ENCODE peak calls at places on chromosomes 12 and 14, in nine cellular contexts. T is HCT116, Q is SK-N-SH, K is GM23338, E is H1, J is fibroblast of lung, U is Karpas-422, X is MM.1S, P is IMR-90. L is an unnamed sample.

GRCh38 chr14:33432407-33433023 is 493.8 kb downstream of the NPAS3 start:
- DNase-seq in T (no peak), X (peak), U (peak), P (peak), K (no peak), J (peak), Q (no peak), E (no peak), L (peak)

GRCh38 chr12:95942532-95943230 is at the start of gene CCDC38:
- DNase-seq in U (peak), Q (peak), K (peak), J (peak), P (peak), E (no peak), T (peak), X (peak), L (peak)

GRCh38 chr12:14691560-14691959 is 4.8 kb downstream of the GUCY2C start:
- DNase-seq in U (peak), X (no peak), K (no peak), E (no peak), Q (no peak), P (no peak), T (no peak), J (no peak), L (no peak)

GRCh38 chr12:116161588-116161987 is 115.9 kb downstream of the MED13L start:
- DNase-seq in K (no peak), J (peak), T (no peak), U (no peak), P (peak), E (no peak), Q (no peak), X (no peak), L (no peak)

GRCh38 chr12:126198966-126199692 is 1133.9 kb downstream of the AACS start:
- DNase-seq in K (no peak), X (no peak), Q (no peak), J (no peak), U (no peak), T (no peak), P (no peak), E (no peak), L (no peak)

GRCh38 chr12:113142173-113142885 is 6.8 kb upstream of the RASAL1 start:
- DNase-seq in X (no peak), U (no peak), Q (peak), K (no peak), T (no peak), P (no peak), E (no peak), J (no peak), L (no peak)

GRCh38 chr12:75714462-75715322 is 203.3 kb upstream of the KRR1 start:
- DNase-seq in Q (no peak), K (no peak), P (peak), E (no peak), X (no peak), T (peak), J (no peak), U (no peak), L (no peak)

GRCh38 chr14:102321456-102322101 is 2.0 kb downstream of the ZNF839 start:
- DNase-seq in K (no peak), Q (no peak), U (no peak), X (no peak), E (no peak), P (no peak), T (no peak), J (no peak), L (no peak)

GRCh38 chr12:91111366-91112321 is at the start of gene LUM:
- DNase-seq in E (no peak), J (peak), T (no peak), X (no peak), U (no peak), Q (peak), P (peak), K (peak), L (peak)

GRCh38 chr14:92026548-92027190 is 13.2 kb downstream of the TRIP11 start:
- DNase-seq in J (no peak), P (no peak), U (no peak), Q (no peak), X (no peak), T (no peak), E (no peak), K (no peak), L (no peak)

GRCh38 chr12:92623386-92623785 is 79.4 kb upstream of the PLEKHG7 start:
- DNase-seq in J (no peak), E (no peak), P (peak), U (no peak), Q (no peak), T (no peak), K (no peak), X (no peak), L (no peak)

GRCh38 chr12:1170411-1170810 is 179.4 kb downstream of the ERC1 start:
- DNase-seq in P (no peak), U (no peak), Q (no peak), T (no peak), E (no peak), K (no peak), X (no peak), J (no peak), L (no peak)

GRCh38 chr12:121787063-121787774 is 6.3 kb downstream of the RHOF start:
- DNase-seq in Q (no peak), P (no peak), T (no peak), X (no peak), J (no peak), E (no peak), K (no peak), U (no peak), L (no peak)

GRCh38 chr12:41188058-41188840 is at the start of gene PDZRN4:
- DNase-seq in J (no peak), X (no peak), E (no peak), K (peak), Q (peak), T (no peak), U (no peak), P (no peak), L (peak)

GRCh38 chr12:49698619-49699545 is 8.3 kb downstream of the FMNL3 start:
- DNase-seq in J (peak), E (peak), T (no peak), U (peak), K (peak), P (peak), X (peak), Q (no peak), L (peak)

GRCh38 chr14:98227000-98227726 is 1044.8 kb downstream of the BCL11B start:
- DNase-seq in X (peak), E (no peak), Q (no peak), K (no peak), T (no peak), J (no peak), U (no peak), P (no peak), L (no peak)

GRCh38 chr12:46237381-46238045 is 31.3 kb downstream of the SLC38A1 start:
- DNase-seq in E (no peak), K (no peak), U (no peak), T (no peak), J (no peak), P (no peak), Q (no peak), X (no peak), L (no peak)

GRCh38 chr14:71474866-71475265 is 457.4 kb upstream of the RGS6 start:
- DNase-seq in P (no peak), Q (no peak), T (no peak), U (no peak), X (no peak), J (no peak), K (no peak), E (no peak), L (no peak)

GRCh38 chr12:121801601-121802484 is 2.0 kb upstream of the SETD1B start:
- DNase-seq in U (peak), E (no peak), X (peak), P (peak), K (peak), J (peak), Q (no peak), T (no peak), L (peak)

GRCh38 chr12:26028953-26029740 is 70.7 kb downstream of the RASSF8 start:
- DNase-seq in E (no peak), X (peak), Q (peak), U (peak), J (peak), K (peak), P (peak), T (peak), L (peak)

DNA sequence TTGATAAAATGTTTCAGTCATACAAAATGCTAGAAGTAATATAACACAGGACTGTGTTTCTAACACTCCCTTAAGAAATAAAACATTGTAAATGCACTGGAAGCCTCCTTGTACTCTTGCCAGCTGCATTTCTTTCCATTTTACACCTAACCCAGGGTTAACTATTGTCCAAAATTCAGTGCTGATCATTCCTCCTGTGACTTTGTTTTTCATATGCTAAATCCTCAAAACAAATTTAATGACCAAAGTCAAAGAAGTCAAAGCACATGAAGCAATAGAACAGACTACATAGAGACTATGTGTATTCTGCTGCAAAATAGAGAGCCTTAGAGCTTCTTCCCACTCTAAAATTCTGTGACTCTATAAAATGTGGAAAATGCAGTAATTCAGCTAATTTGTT is 420.3 kb upstream of the PRICKLE1 start:
- DNase-seq in X (no peak), T (no peak), U (no peak), K (no peak), E (no peak), J (no peak), P (no peak), Q (no peak), L (no peak)
- H2AFZ ChIP-seq in X (no peak), T (no peak), U (no peak), K (no peak), E (no peak), J (no peak), P (no peak), Q (no peak), L (no peak)

GRCh38 chr12:31235868-31236395 is 90.0 kb downstream of the SINHCAF start:
- DNase-seq in T (no peak), K (no peak), J (no peak), Q (no peak), P (no peak), E (no peak), X (no peak), U (no peak), L (no peak)

GRCh38 chr12:31234053-31234835 is 91.7 kb downstream of the SINHCAF start:
- DNase-seq in T (no peak), P (no peak), E (no peak), K (no peak), Q (no peak), X (no peak), U (no peak), J (no peak), L (no peak)

GRCh38 chr12:31236998-31237637 is 88.8 kb downstream of the SINHCAF start:
- DNase-seq in T (no peak), J (no peak), E (no peak), Q (no peak), X (no peak), P (no peak), U (no peak), K (no peak), L (no peak)

GRCh38 chr12:31233061-31233730 is 92.8 kb downstream of the SINHCAF start:
- DNase-seq in T (no peak), X (no peak), E (no peak), U (no peak), P (no peak), K (no peak), J (no peak), Q (no peak), L (no peak)

DNA sequence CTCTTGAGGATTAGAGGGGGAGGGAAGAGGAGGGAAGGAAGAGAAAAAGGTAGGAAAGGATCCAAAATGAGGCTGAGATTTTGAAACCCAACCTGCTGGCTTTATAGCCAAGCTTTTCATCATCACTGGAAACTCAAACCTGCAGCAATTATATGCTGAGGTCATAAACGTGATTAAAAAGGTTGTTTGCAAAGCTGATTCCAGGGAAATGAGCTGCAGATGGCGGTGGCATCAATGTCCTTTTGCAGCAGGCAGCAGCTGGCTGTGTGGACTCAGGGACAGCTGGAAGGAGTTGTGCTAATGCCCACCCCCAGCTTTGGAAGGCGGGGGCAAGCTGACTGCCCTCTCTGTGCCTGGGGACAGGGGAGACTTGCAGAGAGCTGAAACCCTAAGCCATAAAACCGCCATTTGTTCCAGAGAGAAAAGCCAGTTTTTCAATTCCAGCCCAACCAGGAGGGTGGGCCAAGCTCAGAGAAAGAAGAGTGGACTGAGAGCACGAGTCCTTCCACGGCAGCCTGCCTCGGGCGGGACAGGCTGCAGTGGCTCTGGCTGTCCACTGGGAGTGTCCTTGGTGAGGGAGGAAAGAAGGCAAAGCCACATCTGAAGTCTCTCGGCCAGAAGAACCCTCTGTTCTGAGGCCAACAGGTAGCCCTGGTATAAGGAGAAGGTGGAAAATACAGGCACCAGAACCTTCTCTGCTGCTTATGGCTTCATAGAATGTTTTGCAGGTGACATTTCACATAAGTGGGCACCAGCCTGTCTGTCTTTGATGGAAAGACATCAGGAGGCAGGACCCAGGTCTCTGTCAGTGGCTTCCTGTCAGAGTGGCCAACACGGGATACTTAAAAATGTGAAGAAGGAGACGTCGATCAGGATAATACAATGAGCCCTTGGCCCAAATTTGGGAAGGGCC is 90.7 kb downstream of the SINHCAF start:
- DNase-seq in U (no peak), E (no peak), P (peak), T (peak), J (peak), Q (peak), X (no peak), K (peak), L (peak)
- H3K4me2 ChIP-seq in U (no peak), E (no peak), P (no peak), T (peak), J (no peak), Q (peak), X (no peak), K (no peak), L (peak)

GRCh38 chr12:102675672-102676071 is 195.3 kb upstream of the IGF1 start:
- DNase-seq in T (no peak), J (no peak), Q (no peak), P (peak), E (no peak), K (no peak), X (no peak), U (no peak), L (no peak)
- H2AFZ ChIP-seq in T (no peak), J (no peak), Q (no peak), P (no peak), E (no peak), K (no peak), X (no peak), U (no peak), L (no peak)

DNA sequence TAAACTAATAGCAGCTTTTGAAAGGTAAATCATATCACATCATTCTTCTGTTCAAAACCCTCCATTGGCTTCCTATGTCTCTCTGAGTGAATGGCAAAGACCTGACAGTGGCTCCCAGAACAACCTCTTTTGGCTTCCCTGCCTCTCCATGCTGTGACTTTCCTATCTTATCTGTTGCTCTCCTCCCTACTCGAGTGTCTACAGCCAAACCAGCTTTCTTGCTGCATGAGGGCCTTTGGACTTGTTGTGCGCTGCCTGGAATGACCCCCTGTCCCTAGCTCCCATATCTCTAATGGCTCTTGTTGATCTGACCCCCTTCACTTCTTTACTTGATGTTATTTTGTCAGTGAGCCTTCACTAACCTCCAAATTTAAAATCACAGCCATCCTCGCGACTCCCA is 2.5 kb downstream of the SYNE2 start:
- DNase-seq in Q (no peak), E (no peak), J (no peak), P (no peak), K (no peak), X (no peak), T (no peak), U (no peak), L (no peak)
- H3K4me2 ChIP-seq in Q (no peak), E (no peak), J (no peak), P (no peak), K (no peak), X (no peak), T (no peak), U (no peak), L (peak)

GRCh38 chr14:85934886-85935254 is 404.9 kb downstream of the FLRT2 start:
- DNase-seq in T (no peak), X (peak), J (peak), Q (no peak), E (no peak), K (no peak), P (no peak), U (peak), L (no peak)

GRCh38 chr14:85934123-85934885 is 404.4 kb downstream of the FLRT2 start:
- DNase-seq in P (no peak), E (no peak), J (peak), U (peak), Q (peak), K (peak), X (peak), T (no peak), L (no peak)
- H2AFZ ChIP-seq in P (peak), E (no peak), J (peak), U (peak), Q (peak), K (peak), X (peak), T (no peak), L (peak)

GRCh38 chr14:68404652-68405183 is 388.1 kb downstream of the ZFP36L1 start:
- DNase-seq in T (no peak), P (peak), J (no peak), Q (no peak), U (no peak), X (no peak), E (no peak), K (no peak), L (no peak)

GRCh38 chr14:68401855-68402254 is 391.0 kb downstream of the ZFP36L1 start:
- DNase-seq in X (peak), P (no peak), Q (no peak), J (no peak), K (no peak), E (no peak), U (no peak), T (no peak), L (no peak)

GRCh38 chr14:68403794-68404522 is 388.9 kb downstream of the ZFP36L1 start:
- DNase-seq in Q (no peak), J (no peak), E (no peak), U (no peak), K (no peak), T (no peak), X (no peak), P (no peak), L (no peak)

GRCh38 chr14:68402525-68403101 is 390.3 kb downstream of the ZFP36L1 start:
- DNase-seq in J (no peak), U (no peak), T (no peak), X (no peak), P (no peak), K (no peak), Q (no peak), E (no peak), L (no peak)

GRCh38 chr14:68403191-68403781 is 389.6 kb downstream of the ZFP36L1 start:
- DNase-seq in E (no peak), T (no peak), X (no peak), J (no peak), P (no peak), U (no peak), Q (no peak), K (no peak), L (no peak)
- H3K4me2 ChIP-seq in E (no peak), T (no peak), X (no peak), J (no peak), P (no peak), U (no peak), Q (no peak), K (no peak), L (no peak)

GRCh38 chr14:21063479-21063878 is 5.9 kb downstream of the RNASE8 start:
- DNase-seq in X (no peak), J (peak), P (peak), T (no peak), E (no peak), K (peak), U (no peak), Q (no peak), L (peak)

GRCh38 chr14:21070083-21070609 is at the start of gene ARHGEF40:
- DNase-seq in U (peak), J (peak), E (no peak), K (peak), P (peak), X (peak), Q (peak), T (no peak), L (peak)

GRCh38 chr14:21069388-21070082 is 569 bp upstream of the ARHGEF40 start:
- DNase-seq in U (no peak), J (peak), T (no peak), K (peak), X (no peak), Q (peak), P (peak), E (no peak), L (peak)

GRCh38 chr14:21068521-21069387 is 1.4 kb upstream of the ARHGEF40 start:
- DNase-seq in X (peak), K (peak), U (peak), P (peak), E (no peak), J (peak), Q (peak), T (peak), L (peak)

DNA sequence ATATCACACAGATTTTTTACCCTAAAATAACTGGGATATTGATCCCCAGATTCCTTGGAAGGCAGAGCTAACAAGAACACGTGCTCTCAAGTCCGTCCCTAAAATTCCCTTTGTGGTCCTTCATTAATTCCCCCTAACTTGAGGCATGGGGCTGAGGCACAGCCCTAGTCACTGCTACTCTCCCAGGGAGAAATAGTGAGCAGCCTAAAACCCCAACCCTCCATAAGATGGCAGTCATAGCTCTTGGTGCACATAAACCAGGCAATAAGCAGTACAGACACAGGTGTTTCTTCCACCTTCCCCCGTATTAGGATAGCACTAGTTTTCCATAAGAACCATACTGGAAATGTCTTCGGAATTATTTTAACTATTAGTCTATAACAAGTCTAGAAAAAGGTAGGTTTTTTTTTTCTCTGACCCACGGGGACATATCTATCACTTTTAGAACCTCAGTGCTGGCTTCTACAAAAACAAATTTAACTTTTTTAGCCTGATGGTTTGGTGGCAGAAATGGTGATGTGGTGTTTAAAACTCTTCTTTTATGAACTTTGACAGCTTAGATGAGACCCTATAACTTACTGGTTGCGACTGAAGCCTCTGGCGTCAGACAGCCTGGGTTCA is 3.1 kb upstream of the ARHGEF40 start:
- DNase-seq in E (no peak), K (peak), U (peak), T (peak), P (no peak), Q (no peak), X (no peak), J (peak), L (no peak)
- H2AFZ ChIP-seq in E (no peak), K (no peak), U (no peak), T (no peak), P (no peak), Q (no peak), X (no peak), J (no peak), L (no peak)

DNA sequence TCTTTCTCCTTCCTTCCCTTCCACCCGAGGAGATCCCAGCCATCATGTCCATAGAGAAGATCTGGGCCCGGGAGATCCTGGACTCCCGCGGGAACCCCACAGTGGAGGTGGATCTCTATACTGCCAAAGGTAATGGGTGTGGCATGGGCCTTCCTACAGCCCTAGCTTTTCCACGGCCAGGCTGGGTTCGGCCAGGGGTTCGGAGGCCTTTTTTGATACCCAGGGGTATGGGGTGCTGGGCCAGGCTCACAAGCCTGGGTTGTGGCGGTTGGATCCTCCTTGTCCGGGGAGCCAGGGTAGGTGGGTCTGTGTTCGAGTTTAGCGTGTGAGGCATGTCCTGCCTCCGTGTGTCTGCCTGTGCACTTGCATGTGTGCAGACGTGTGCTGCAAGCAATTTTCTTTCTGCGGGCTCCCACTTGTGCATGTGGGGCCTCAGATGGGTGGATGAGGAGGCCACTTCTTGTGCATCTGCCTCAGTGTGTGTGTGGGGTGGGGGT is 1.5 kb downstream of the ENO2 start:
- DNase-seq in K (no peak), J (no peak), T (no peak), X (no peak), E (no peak), P (no peak), U (peak), Q (no peak), L (no peak)
- H3K4me2 ChIP-seq in K (peak), J (peak), T (peak), X (peak), E (peak), P (peak), U (peak), Q (peak), L (peak)